ENCODE peak calls at places on chromosome 11, in eight cellular contexts. K is neuronal stem cell, C is heart left ventricle, S is left ventricle myocardium inferior, R is suprapubic skin, D is PC-3, B is ascending aorta, T is cardiac muscle cell. Z is an unnamed sample.

GRCh38 chr11:103546236-103546635 is 437.0 kb downstream of the DYNC2H1 start:
- DNase-seq in B (no peak), S (no peak), C (no peak), K (no peak), R (no peak), T (no peak), D (peak; percentile 88), Z (no peak)

GRCh38 chr11:122334546-122335375 is 218.7 kb upstream of the BLID start:
- DNase-seq in K (no peak), D (no peak), T (no peak), C (no peak), R (no peak), S (no peak), B (no peak), Z (no peak)

GRCh38 chr11:28834877-28835276 is 726.7 kb downstream of the METTL15 start:
- DNase-seq in D (peak; percentile 84), K (no peak), B (no peak), C (no peak), S (no peak), T (no peak), R (no peak), Z (no peak)

GRCh38 chr11:8250446-8250845 is 13.2 kb downstream of the LMO1 start:
- DNase-seq in K (no peak), R (peak; percentile 49), C (no peak), D (no peak), T (no peak), S (no peak), B (peak; percentile 33), Z (peak; percentile 22)

GRCh38 chr11:19079643-19080440 is 19.3 kb upstream of the MRGPRX2 start:
- DNase-seq in B (no peak), K (no peak), T (no peak), S (no peak), R (no peak), C (no peak), D (peak; percentile 96), Z (no peak)

GRCh38 chr11:125929445-125930075 is 16.3 kb upstream of the VSIG10L2 start:
- DNase-seq in S (no peak), B (no peak), C (no peak), R (no peak), T (no peak), K (no peak), D (no peak), Z (peak; percentile 58)

GRCh38 chr11:7423946-7424345 is 61.4 kb upstream of the OLFML1 start:
- DNase-seq in K (no peak), T (no peak), B (no peak), C (no peak), S (no peak), R (no peak), D (no peak), Z (no peak)

GRCh38 chr11:100890779-100891178 is 203.7 kb downstream of the ARHGAP42 start:
- DNase-seq in C (no peak), T (no peak), K (no peak), D (peak; percentile 28), S (no peak), R (no peak), B (no peak), Z (no peak)

GRCh38 chr11:124834526-124835190 is 30.6 kb upstream of the ROBO3 start:
- DNase-seq in K (no peak), S (no peak), T (no peak), D (peak; percentile 91), C (no peak), B (no peak), R (no peak), Z (no peak)

GRCh38 chr11:87187930-87188329 is 150.2 kb downstream of the TMEM135 start:
- DNase-seq in K (no peak), S (no peak), R (no peak), B (no peak), D (no peak), C (no peak), T (no peak), Z (no peak)

GRCh38 chr11:124402326-124402922 is 3.6 kb upstream of the OR8B3 start:
- DNase-seq in T (peak; percentile 62), K (peak; percentile 30), D (peak; percentile 95), C (peak; percentile 32), B (peak; percentile 75), R (no peak), S (peak; percentile 16), Z (no peak)

GRCh38 chr11:35177370-35177769 is 38.4 kb downstream of the CD44 start:
- DNase-seq in S (no peak), C (no peak), D (no peak), T (peak; percentile 59), K (no peak), R (no peak), B (no peak), Z (no peak)

GRCh38 chr11:68761801-68762200 is 10.5 kb upstream of the TESMIN start:
- DNase-seq in S (no peak), D (no peak), K (no peak), T (no peak), C (no peak), B (no peak), R (no peak), Z (no peak)

GRCh38 chr11:129911298-129911697 is 15.9 kb upstream of the NFRKB start:
- DNase-seq in R (no peak), T (no peak), K (no peak), B (no peak), S (no peak), D (peak; percentile 43), C (no peak), Z (no peak)

GRCh38 chr11:3357302-3357701 is 21.6 kb downstream of the ZNF195 start:
- DNase-seq in T (no peak), C (no peak), S (no peak), K (no peak), B (no peak), R (no peak), D (no peak), Z (no peak)

GRCh38 chr11:132646890-132647289 is 885.4 kb downstream of the OPCML start:
- DNase-seq in R (no peak), K (no peak), S (no peak), D (no peak), C (no peak), B (no peak), T (no peak), Z (no peak)

GRCh38 chr11:71301858-71302533 is 49.6 kb upstream of the SHANK2 start:
- DNase-seq in K (no peak), C (no peak), D (no peak), R (peak; percentile 62), S (no peak), B (peak; percentile 35), T (no peak), Z (peak; percentile 54)

GRCh38 chr11:61489833-61490585 is 18.5 kb upstream of the LRRC10B start:
- DNase-seq in K (no peak), S (peak; percentile 40), C (no peak), B (no peak), R (no peak), D (peak; percentile 25), T (peak; percentile 69), Z (no peak)

GRCh38 chr11:134164490-134165370 is 59.0 kb downstream of the NCAPD3 start:
- DNase-seq in K (peak; percentile 67), B (no peak), S (no peak), R (no peak), T (no peak), D (no peak), C (no peak), Z (no peak)

GRCh38 chr11:59787816-59788215 is 22.8 kb downstream of the MRPL16 start:
- DNase-seq in B (no peak), R (no peak), D (peak; percentile 23), S (no peak), T (peak; percentile 65), C (no peak), K (no peak), Z (no peak)

GRCh38 chr11:18527512-18527911 is 770 bp upstream of the TSG101 start:
- DNase-seq in K (no peak), C (no peak), B (no peak), T (no peak), R (no peak), D (peak; percentile 66), S (no peak), Z (no peak)

GRCh38 chr11:50412832-50413231 is 380.2 kb downstream of the OR4C45 start:
- DNase-seq in C (no peak), S (no peak), D (no peak), R (no peak), B (no peak), K (no peak), T (no peak), Z (no peak)
- H3K9me3 ChIP-seq in C (no peaks in the 10 kb centered on the region), S (peaks cover 39% of the 10 kb centered on the region), D (peaks cover 11% of the 10 kb centered on the region), R (peaks cover 24% of the 10 kb centered on the region), B (no peaks in the 10 kb centered on the region), K (no peaks in the 10 kb centered on the region), T (peaks cover 11% of the 10 kb centered on the region), Z (peaks cover 7% of the 10 kb centered on the region)

DNA sequence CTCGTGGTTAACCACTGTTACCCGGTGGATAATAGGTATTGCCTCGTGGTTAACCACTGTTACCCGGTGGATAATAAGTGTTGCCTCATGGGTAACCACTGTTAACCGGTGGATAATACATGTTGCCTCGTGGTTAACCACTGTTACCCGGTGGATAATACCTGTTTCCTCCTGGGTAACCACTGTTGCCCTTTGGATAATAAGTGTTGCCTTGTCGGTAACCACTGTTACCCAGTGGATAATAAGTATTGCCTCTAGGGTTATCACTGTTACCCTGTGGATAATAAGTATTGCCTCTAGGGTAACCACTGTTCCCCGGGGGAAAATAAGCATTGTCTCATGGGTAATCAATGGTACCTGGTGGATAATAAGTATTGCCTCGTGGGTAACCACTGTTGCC is 15.0 kb upstream of the NXPE4 start:
- DNase-seq in R (no peak), D (no peak), B (no peak), K (no peak), S (no peak), T (no peak), C (no peak), Z (no peak)
- H3K9me3 ChIP-seq in R (no peaks in the 10 kb centered on the region), D (no peaks in the 10 kb centered on the region), B (no peaks in the 10 kb centered on the region), K (peaks cover 27% of the 10 kb centered on the region), S (peaks cover 19% of the 10 kb centered on the region), T (peaks cover 2% of the 10 kb centered on the region), C (no peaks in the 10 kb centered on the region), Z (no peaks in the 10 kb centered on the region)

DNA sequence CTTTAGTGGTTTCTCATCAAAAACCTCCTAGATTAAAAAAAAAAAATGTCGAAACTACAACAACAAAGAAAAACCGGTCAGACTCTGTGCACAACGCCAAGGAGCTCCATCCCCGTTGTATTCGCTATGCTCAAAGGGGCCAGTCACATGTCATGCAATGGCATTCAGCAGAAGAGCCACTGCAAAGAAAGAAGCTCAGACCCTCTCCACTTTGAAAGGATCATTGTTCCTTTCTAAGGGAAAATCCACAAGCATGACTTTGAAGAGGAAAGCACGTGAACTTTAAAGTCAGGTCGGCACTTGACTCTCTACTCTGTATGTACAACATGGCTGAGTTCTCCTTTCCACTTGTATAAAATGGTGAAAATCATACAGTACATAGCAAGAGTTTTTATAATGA is 655.5 kb downstream of the ETS1 start:
- DNase-seq in B (no peak), K (no peak), D (no peak), C (no peak), T (no peak), R (no peak), S (no peak), Z (no peak)
- H3K9me3 ChIP-seq in B (no peaks in the 10 kb centered on the region), K (peaks cover 11% of the 10 kb centered on the region), D (no peaks in the 10 kb centered on the region), C (no peaks in the 10 kb centered on the region), T (no peaks in the 10 kb centered on the region), R (no peaks in the 10 kb centered on the region), S (no peaks in the 10 kb centered on the region), Z (no peaks in the 10 kb centered on the region)

DNA sequence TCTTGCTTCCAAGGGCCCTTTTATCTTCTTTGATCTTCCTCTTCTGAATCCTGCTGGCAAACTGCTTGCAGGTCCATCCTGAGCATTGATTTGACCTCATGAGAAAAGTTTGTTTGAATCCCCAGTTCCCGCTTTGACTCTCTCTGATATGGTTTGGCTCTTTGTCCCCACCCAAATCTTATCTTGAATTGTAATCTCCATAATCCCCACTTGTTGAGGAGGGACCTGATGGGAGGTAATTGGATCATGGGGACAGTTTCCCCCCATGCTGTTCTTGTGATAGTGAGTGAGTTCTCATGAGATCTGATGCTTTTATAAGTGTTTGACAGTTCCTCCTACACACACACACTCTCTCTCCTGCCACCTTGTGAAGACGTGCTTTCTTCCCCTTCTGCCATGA is 126.6 kb upstream of the ARHGAP20 start:
- DNase-seq in C (no peak), D (no peak), B (no peak), S (no peak), K (no peak), R (no peak), T (no peak), Z (no peak)
- H3K9me3 ChIP-seq in C (no peaks in the 10 kb centered on the region), D (no peaks in the 10 kb centered on the region), B (no peaks in the 10 kb centered on the region), S (peaks cover 11% of the 10 kb centered on the region), K (no peaks in the 10 kb centered on the region), R (no peaks in the 10 kb centered on the region), T (no peaks in the 10 kb centered on the region), Z (no peaks in the 10 kb centered on the region)

Z was measured in upper lobe of right lung.